ENCODE peak calls at places on chromosomes 13 and 19, in four cellular contexts. U is K562, F is HepG2, Z is HCT116. C is an unnamed sample. For H3K4me1, the result is how much of the 10 kb centered on the place peaks cover.

GRCh38 chr19:16447015-16447384 is 24.8 kb downstream of the EPS15L1 start:
- DNase-seq in F (peak), U (peak), Z (no peak), C (no peak)

GRCh38 chr19:6340493-6341201 is 7.2 kb upstream of the ACER1 start:
- DNase-seq in F (no peak), U (no peak), Z (no peak), C (no peak)

GRCh38 chr13:111847964-111848363 is 219.0 kb upstream of the SOX1 start:
- DNase-seq in U (no peak), Z (no peak), F (no peak), C (no peak)

GRCh38 chr19:50432221-50432626 is 468 bp upstream of the MYBPC2 start:
- DNase-seq in Z (no peak), F (no peak), U (no peak), C (no peak)

GRCh38 chr13:112743451-112744305 is 53.8 kb downstream of the ATP11A start:
- DNase-seq in Z (no peak), F (no peak), U (no peak), C (no peak)

GRCh38 chr13:24727731-24728601 is 36.0 kb upstream of the RNF17 start:
- DNase-seq in F (peak), Z (peak), U (peak), C (peak)

GRCh38 chr19:310141-310651 is 19.0 kb upstream of the PLPP2 start:
- DNase-seq in Z (no peak), F (no peak), U (no peak), C (no peak)

GRCh38 chr13:110516500-110516899 is 45.0 kb downstream of the RAB20 start:
- DNase-seq in U (no peak), Z (no peak), F (no peak), C (no peak)

GRCh38 chr19:33235996-33236350 is 10.3 kb upstream of the SLC7A10 start:
- DNase-seq in F (no peak), Z (no peak), U (no peak), C (no peak)

GRCh38 chr13:50457430-50458393 is 385.8 kb downstream of the DLEU7 start:
- DNase-seq in U (no peak), F (no peak), Z (no peak), C (no peak)

GRCh38 chr19:8240274-8241229 is 31.4 kb downstream of the CERS4 start:
- DNase-seq in U (peak), F (peak), Z (peak), C (no peak)

GRCh38 chr19:22806418-22806817 is 22.5 kb upstream of the ZNF99 start:
- DNase-seq in Z (no peak), U (no peak), F (no peak), C (no peak)

GRCh38 chr19:7905859-7906258 is 2.2 kb downstream of the MAP2K7 start:
- DNase-seq in U (no peak), Z (no peak), F (no peak), C (no peak)

GRCh38 chr19:18284710-18285430 is 3.4 kb upstream of the JUND start:
- DNase-seq in U (no peak), Z (no peak), F (no peak), C (no peak)

GRCh38 chr19:42396248-42396541 is 6.1 kb upstream of the CNFN start:
- DNase-seq in U (no peak), Z (no peak), F (no peak), C (no peak)

GRCh38 chr19:41355802-41356201 is 2.1 kb upstream of the TGFB1 start:
- DNase-seq in F (no peak), U (no peak), Z (no peak), C (no peak)

GRCh38 chr19:32362318-32362691 is 16.9 kb downstream of the ZNF507 start:
- DNase-seq in U (no peak), Z (no peak), F (peak), C (no peak)

GRCh38 chr13:30796132-30796832 is 60.9 kb downstream of the ALOX5AP start:
- DNase-seq in U (no peak), Z (no peak), F (no peak), C (peak)

GRCh38 chr19:34034318-34034846 is 137.9 kb upstream of the LSM14A start:
- DNase-seq in Z (no peak), U (no peak), F (no peak), C (no peak)

GRCh38 chr13:96029002-96029401 is 24.2 kb downstream of the UGGT2 start:
- DNase-seq in Z (no peak), F (no peak), U (no peak), C (no peak)

GRCh38 chr19:54209058-54209747 is 8.5 kb downstream of the RPS9 start:
- DNase-seq in U (no peak), F (no peak), Z (no peak), C (no peak)

GRCh38 chr13:111658150-111659100 is 338.0 kb downstream of the TEX29 start:
- DNase-seq in F (no peak), U (no peak), Z (no peak), C (no peak)

GRCh38 chr19:35313614-35314013 is 15.4 kb upstream of the CD22 start:
- DNase-seq in Z (no peak), U (no peak), F (no peak), C (no peak)

GRCh38 chr13:45162821-45163220 is 38.0 kb downstream of the KCTD4 start:
- DNase-seq in U (no peak), Z (peak), F (no peak), C (peak)

GRCh38 chr13:45219123-45219891 is 18.5 kb upstream of the KCTD4 start:
- DNase-seq in Z (no peak), U (no peak), F (peak), C (no peak)

GRCh38 chr13:39196957-39197644 is 158.8 kb downstream of the NHLRC3 start:
- DNase-seq in Z (no peak), F (no peak), U (no peak), C (no peak)

GRCh38 chr13:40629678-40630384 is 36.6 kb downstream of the FOXO1 start:
- DNase-seq in U (no peak), Z (no peak), F (no peak), C (no peak)

GRCh38 chr13:73940098-73940497 is 194.1 kb downstream of the KLF12 start:
- DNase-seq in Z (no peak), U (no peak), F (no peak), C (no peak)

GRCh38 chr19:56105090-56105701 is 15.9 kb downstream of the ZNF787 start:
- DNase-seq in F (peak), Z (peak), U (no peak), C (no peak)

GRCh38 chr13:66069570-66069969 is 1160.6 kb downstream of the PCDH9 start:
- DNase-seq in Z (no peak), U (peak), F (no peak), C (no peak)

GRCh38 chr13:96089139-96089538 is 768 bp upstream of the HS6ST3 start:
- DNase-seq in Z (no peak), F (no peak), U (no peak), C (no peak)

GRCh38 chr13:83622422-83622784 is 259.9 kb downstream of the SLITRK1 start:
- DNase-seq in F (no peak), Z (no peak), U (no peak), C (no peak)

GRCh38 chr19:11168568-11168967 is 13.0 kb upstream of the SPC24 start:
- DNase-seq in U (no peak), Z (peak), F (no peak), C (peak)

GRCh38 chr19:45972081-45972943 is 1.4 kb downstream of the NOVA2 start:
- DNase-seq in F (no peak), U (peak), Z (no peak), C (no peak)

GRCh38 chr13:21694831-21695230 is 24.0 kb downstream of the FGF9 start:
- DNase-seq in Z (no peak), U (no peak), F (no peak), C (no peak)

GRCh38 chr19:50768289-50768688 is 2.0 kb upstream of the GPR32 start:
- DNase-seq in Z (no peak), U (no peak), F (no peak), C (no peak)

GRCh38 chr13:99977912-99978780 is 3.4 kb upstream of the ZIC2 start:
- DNase-seq in Z (no peak), F (no peak), U (no peak), C (no peak)

GRCh38 chr13:33730147-33730546 is 87.8 kb upstream of the RFC3 start:
- DNase-seq in Z (no peak), U (no peak), F (no peak), C (no peak)
- H3K4me1 ChIP-seq in Z (under half), U (under half), F (under half), C (under half)

DNA sequence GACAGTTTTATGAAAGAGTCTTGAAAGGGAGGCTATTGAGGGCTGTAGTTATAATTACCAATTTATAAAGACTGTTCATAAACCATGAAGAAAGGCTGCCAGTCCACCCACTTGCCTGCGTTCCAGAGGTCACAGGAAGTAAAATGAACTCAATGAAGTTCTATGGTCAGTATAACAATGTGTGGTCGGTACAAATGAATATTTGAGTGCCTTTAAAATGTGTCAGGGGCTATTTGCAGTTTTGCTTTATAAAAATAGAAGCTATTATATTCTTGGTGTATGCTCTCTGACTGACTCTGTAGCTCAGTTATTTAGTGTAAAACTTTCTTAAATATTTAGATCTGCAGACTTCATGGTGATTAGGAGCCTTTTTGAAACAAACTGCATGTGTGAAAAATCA is 47.0 kb downstream of the ESD start:
- DNase-seq in U (no peak), F (no peak), Z (no peak), C (no peak)
- TF ChIP-seq SIN3A in U (no peak), F (no peak), Z (no peak), C (no peak)

GRCh38 chr19:48000846-48001245 is 6.4 kb downstream of the ELSPBP1 start:
- DNase-seq in U (no peak), Z (no peak), F (no peak), C (no peak)

GRCh38 chr19:48010932-48011758 is 16.7 kb downstream of the ELSPBP1 start:
- DNase-seq in U (no peak), Z (no peak), F (no peak), C (no peak)

GRCh38 chr19:48004236-48004635 is 9.8 kb downstream of the ELSPBP1 start:
- DNase-seq in F (no peak), U (no peak), Z (no peak), C (no peak)

DNA sequence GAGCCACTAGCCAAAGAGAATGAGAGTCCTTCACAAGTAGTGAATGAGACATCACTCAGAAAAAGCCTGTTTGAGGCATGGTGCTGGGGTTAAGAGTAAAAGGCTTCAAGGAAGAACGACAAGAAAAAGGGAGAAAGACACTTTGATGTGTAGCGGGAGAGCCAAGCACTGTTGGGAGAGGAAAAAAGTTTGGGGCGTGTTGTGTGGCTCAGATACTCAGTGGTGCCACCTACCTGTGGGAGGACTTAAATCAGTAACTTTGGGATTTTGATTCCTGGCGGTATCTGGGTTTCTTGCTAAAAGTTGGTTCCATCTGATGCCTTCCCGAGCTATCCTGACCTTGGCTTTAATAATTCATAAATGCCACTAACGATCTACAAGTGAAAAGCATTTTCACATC is 12.3 kb downstream of the ELSPBP1 start:
- DNase-seq in Z (peak), U (peak), F (peak), C (no peak)
- TF ChIP-seq CTCF in Z (peak), U (peak), F (peak), C (peak)

GRCh38 chr19:15300533-15301194 is 31.7 kb downstream of the BRD4 start:
- DNase-seq in U (no peak), F (no peak), Z (no peak), C (peak)
- H3K4me1 ChIP-seq in U (under half), F (half or more), Z (under half), C (half or more)